ENCODE peak calls at places on chromosomes 11 and 22, in nine cellular contexts. N is activated CD8-positive, alpha-beta memory T cell treated with anti-CD3 and anti-CD28 coated beads, Interleukin-2, amount 50 U/mL, for 4 hours; R is islet precursor cell; T is germinal center; G is activated CD4-positive, alpha-beta T cell treated with anti-CD3 and anti-CD28 coated beads for 48 hours; Z is HS-5; I is NCI-H1105 treated with DMSO at 0.1 percent for 48 hours; V is amniotic stem cell; S is OCI-LY7. D is an unnamed sample.
A peak's percentile ranks its signal among the peaks of the same experiment; 100 is the strongest.

GRCh38 chr11:45804806-45805304 is at the start of gene SLC35C1:
- DNase-seq in R (peak; percentile 98), T (peak; percentile 96), N (peak; percentile 97), S (peak; percentile 97), V (peak; percentile 83), I (peak; percentile 90), Z (peak; percentile 66), G (peak; percentile 98), D (peak; percentile 86)

GRCh38 chr22:37218399-37218770 is 6.1 kb upstream of the SSTR3 start:
- DNase-seq in N (no peak), S (no peak), T (no peak), I (no peak), Z (no peak), V (no peak), R (no peak), G (peak; percentile 43), D (no peak)

GRCh38 chr11:2942447-2942846 is 13.2 kb upstream of the PHLDA2 start:
- DNase-seq in N (no peak), G (no peak), T (no peak), V (no peak), I (no peak), R (no peak), S (no peak), Z (no peak), D (no peak)

GRCh38 chr22:35477911-35478582 is 62.6 kb upstream of the RASD2 start:
- DNase-seq in I (peak; percentile 80), S (no peak), T (no peak), N (no peak), V (no peak), Z (no peak), R (peak; percentile 60), G (no peak), D (peak; percentile 24)

GRCh38 chr22:49229483-49230193 is 598.0 kb downstream of the BRD1 start:
- DNase-seq in G (no peak), Z (no peak), S (no peak), I (no peak), V (no peak), T (no peak), N (no peak), R (peak; percentile 21), D (no peak)

GRCh38 chr11:103744496-103745153 is 291.8 kb upstream of the DDI1 start:
- DNase-seq in G (no peak), S (peak; percentile 35), V (no peak), I (no peak), N (no peak), Z (no peak), T (no peak), R (no peak), D (no peak)

GRCh38 chr11:130726234-130726559 is 190.1 kb downstream of the SNX19 start:
- DNase-seq in V (no peak), Z (no peak), G (no peak), T (no peak), R (no peak), S (no peak), N (no peak), I (no peak), D (no peak)

GRCh38 chr22:49299821-49300231 is 527.8 kb downstream of the BRD1 start:
- DNase-seq in N (no peak), G (no peak), T (no peak), S (no peak), V (no peak), Z (no peak), R (peak; percentile 44), I (no peak), D (no peak)

GRCh38 chr11:96082002-96082899 is 158.3 kb upstream of the MTMR2 start:
- DNase-seq in I (no peak), S (no peak), T (no peak), N (no peak), Z (no peak), G (no peak), R (peak; percentile 81), V (no peak), D (no peak)